ENCODE peak calls at places on chromosomes 1 and 21, in five cellular contexts. R, W, M, N and O are unnamed samples.

GRCh38 chr1:21639594-21640041 is 29.5 kb downstream of the RAP1GAP start:
- DNase-seq in R (peak), W (no peak), M (no peak), N (no peak), O (no peak)

GRCh38 chr1:53562256-53562982 is 103.2 kb downstream of the DMRTB1 start:
- DNase-seq in R (no peak), W (no peak), M (no peak), N (no peak), O (no peak)

GRCh38 chr1:25550155-25550506 is 6.7 kb downstream of the LDLRAP1 start:
- DNase-seq in R (peak), W (no peak), M (no peak), N (no peak), O (no peak)

GRCh38 chr1:68197891-68198290 is 34.4 kb downstream of the WLS start:
- DNase-seq in R (no peak), W (no peak), M (no peak), N (peak), O (no peak)

GRCh38 chr1:209805875-209806760 is at the start of gene IRF6:
- DNase-seq in R (peak), W (peak), M (peak), N (peak), O (no peak)

GRCh38 chr1:107652976-107653375 is 312.0 kb downstream of the VAV3 start:
- DNase-seq in R (no peak), W (no peak), M (no peak), N (no peak), O (no peak)

GRCh38 chr1:112251766-112252506 is 144.1 kb upstream of the CTTNBP2NL start:
- DNase-seq in R (no peak), W (no peak), M (no peak), N (peak), O (no peak)

GRCh38 chr1:15622707-15623373 is 5.6 kb downstream of the DDI2 start:
- DNase-seq in R (peak), W (no peak), M (no peak), N (no peak), O (no peak)

GRCh38 chr21:42063206-42063577 is 7.9 kb upstream of the UMODL1 start:
- DNase-seq in R (no peak), W (no peak), M (no peak), N (no peak), O (peak)

GRCh38 chr1:236239186-236239585 is 42.6 kb downstream of the ERO1B start:
- DNase-seq in R (no peak), W (no peak), M (no peak), N (no peak), O (no peak)

GRCh38 chr1:10888289-10888688 is 91.8 kb upstream of the CASZ1 start:
- DNase-seq in R (no peak), W (no peak), M (peak), N (no peak), O (no peak)

GRCh38 chr1:23578311-23578996 is 19.2 kb upstream of the ID3 start:
- DNase-seq in R (no peak), W (no peak), M (no peak), N (no peak), O (no peak)

GRCh38 chr1:108559215-108560142 is at the start of gene EEIG2:
- DNase-seq in R (peak), W (peak), M (peak), N (peak), O (peak)

GRCh38 chr1:68347415-68347814 is 102.3 kb downstream of the RPE65 start:
- DNase-seq in R (no peak), W (no peak), M (no peak), N (no peak), O (peak)

GRCh38 chr1:223022641-223023473 is 120.2 kb downstream of the TLR5 start:
- DNase-seq in R (no peak), W (peak), M (no peak), N (no peak), O (no peak)

GRCh38 chr1:86866665-86867064 is 47.3 kb downstream of the SELENOF start:
- DNase-seq in R (no peak), W (no peak), M (no peak), N (no peak), O (no peak)

GRCh38 chr1:47919113-47919833 is 77.9 kb downstream of the TRABD2B start:
- DNase-seq in R (no peak), W (no peak), M (no peak), N (no peak), O (no peak)

GRCh38 chr1:36136535-36136934 is 11.5 kb upstream of the COL8A2 start:
- DNase-seq in R (no peak), W (no peak), M (no peak), N (no peak), O (no peak)

GRCh38 chr1:200880212-200880611 is 7.4 kb downstream of the GPR25 start:
- DNase-seq in R (peak), W (no peak), M (peak), N (no peak), O (peak)

GRCh38 chr1:158002630-158003408 is 9.4 kb downstream of the KIRREL1 start:
- DNase-seq in R (no peak), W (no peak), M (no peak), N (no peak), O (no peak)

GRCh38 chr1:153547560-153548551 is 1.2 kb downstream of the S100A3 start:
- DNase-seq in R (no peak), W (no peak), M (no peak), N (no peak), O (no peak)

GRCh38 chr1:156122519-156123355 is 8.2 kb downstream of the LMNA start:
- DNase-seq in R (peak), W (no peak), M (no peak), N (no peak), O (no peak)

GRCh38 chr1:33327587-33328325 is 6.9 kb upstream of the A3GALT2 start:
- DNase-seq in R (no peak), W (no peak), M (no peak), N (no peak), O (no peak)

GRCh38 chr1:15820478-15820877 is 13.0 kb upstream of the UQCRHL start:
- DNase-seq in R (no peak), W (no peak), M (no peak), N (no peak), O (no peak)

GRCh38 chr1:230568676-230569075 is 73.6 kb upstream of the COG2 start:
- DNase-seq in R (no peak), W (no peak), M (no peak), N (no peak), O (no peak)

GRCh38 chr1:54325705-54326461 is 80.3 kb downstream of the SSBP3 start:
- DNase-seq in R (no peak), W (peak), M (no peak), N (no peak), O (no peak)

GRCh38 chr1:229069176-229069575 is 201.7 kb upstream of the RAB4A start:
- DNase-seq in R (no peak), W (no peak), M (no peak), N (no peak), O (no peak)

GRCh38 chr1:201750934-201751333 is 78.0 kb upstream of the IPO9 start:
- DNase-seq in R (no peak), W (no peak), M (no peak), N (no peak), O (no peak)

GRCh38 chr1:35490250-35490649 is 67.0 kb downstream of the KIAA0319L start:
- DNase-seq in R (no peak), W (no peak), M (no peak), N (no peak), O (no peak)

GRCh38 chr1:15843826-15844572 is 3.5 kb upstream of the SPEN start:
- DNase-seq in R (no peak), W (no peak), M (no peak), N (no peak), O (no peak)

GRCh38 chr1:24901791-24902470 is 28.1 kb downstream of the RUNX3 start:
- DNase-seq in R (no peak), W (no peak), M (no peak), N (no peak), O (no peak)

GRCh38 chr21:35719105-35719504 is 341.2 kb downstream of the SETD4 start:
- DNase-seq in R (no peak), W (no peak), M (no peak), N (no peak), O (no peak)

GRCh38 chr1:115099693-115100050 is 10.4 kb upstream of the TSPAN2 start:
- DNase-seq in R (no peak), W (no peak), M (no peak), N (no peak), O (no peak)

GRCh38 chr1:184626076-184627011 is 128.3 kb downstream of the EDEM3 start:
- DNase-seq in R (no peak), W (no peak), M (no peak), N (no peak), O (no peak)

GRCh38 chr21:26837539-26837938 is 7.7 kb downstream of the ADAMTS1 start:
- DNase-seq in R (no peak), W (no peak), M (no peak), N (no peak), O (no peak)

GRCh38 chr21:17738171-17738953 is 80.8 kb downstream of the C21orf91 start:
- DNase-seq in R (no peak), W (no peak), M (no peak), N (no peak), O (no peak)

GRCh38 chr1:17010601-17011438 is 908 bp downstream of the ATP13A2 start:
- DNase-seq in R (no peak), W (no peak), M (no peak), N (no peak), O (no peak)

DNA sequence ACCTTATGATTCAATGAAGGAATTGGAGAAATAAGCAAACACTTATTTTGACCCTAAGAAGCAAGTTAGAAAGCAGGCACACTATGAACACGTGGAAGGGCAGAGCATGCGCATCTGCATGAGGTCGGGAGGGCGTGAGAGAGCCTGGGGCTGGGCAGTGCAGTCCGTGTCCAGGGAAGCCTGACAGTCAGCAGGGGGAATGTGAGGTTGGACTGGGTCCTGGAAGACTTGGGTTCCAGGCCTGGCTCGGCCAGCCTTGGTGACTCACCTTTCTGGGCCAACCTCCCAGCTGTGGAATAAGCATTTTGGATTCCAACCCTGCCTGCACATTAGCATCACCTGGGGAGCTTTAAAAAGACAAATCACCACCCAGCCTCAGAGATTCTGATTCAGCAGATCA is 26.6 kb upstream of the LMX1A start:
- DNase-seq in R (no peak), W (no peak), M (no peak), N (no peak), O (no peak)
- TF ChIP-seq SP1 in R (no peak), W (no peak), M (no peak), N (no peak), O (no peak)

GRCh38 chr1:217343907-217344306 is 287.0 kb downstream of the GPATCH2 start:
- DNase-seq in R (no peak), W (no peak), M (peak), N (no peak), O (no peak)
- TF ChIP-seq SP1 in R (no peak), W (no peak), M (no peak), N (no peak), O (no peak)

GRCh38 chr1:192167941-192168685 is 9.9 kb downstream of the RGS18 start:
- DNase-seq in R (no peak), W (no peak), M (no peak), N (no peak), O (no peak)
- TF ChIP-seq SP1 in R (no peak), W (no peak), M (no peak), N (no peak), O (no peak)

DNA sequence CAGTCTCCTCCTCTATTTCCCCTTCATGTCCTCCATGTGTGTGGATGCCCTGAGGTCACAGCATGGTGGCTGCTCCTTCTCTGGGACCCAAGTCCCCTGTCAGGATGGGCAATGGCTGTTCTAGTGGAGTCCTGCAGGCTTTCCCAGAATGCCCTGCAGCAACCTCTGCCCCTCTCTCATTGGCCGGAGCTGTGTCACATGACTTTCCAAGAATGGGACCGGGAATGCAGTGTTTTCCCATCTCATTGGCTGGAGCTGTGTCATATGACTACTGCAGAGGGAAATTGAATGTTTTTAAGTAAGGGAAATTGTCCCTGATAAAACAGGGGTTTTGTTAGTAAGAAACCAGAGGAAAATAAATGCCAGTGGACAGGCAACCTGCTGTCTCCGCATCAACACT is 365.9 kb downstream of the PTPRU start:
- DNase-seq in R (no peak), W (no peak), M (no peak), N (no peak), O (no peak)
- TF ChIP-seq SP1 in R (no peak), W (no peak), M (no peak), N (no peak), O (no peak)

GRCh38 chr1:32239335-32239734 is 7.7 kb upstream of the FAM167B start:
- DNase-seq in R (no peak), W (no peak), M (no peak), N (no peak), O (no peak)

GRCh38 chr1:32242341-32242851 is 4.6 kb upstream of the FAM167B start:
- DNase-seq in R (no peak), W (no peak), M (no peak), N (no peak), O (no peak)

GRCh38 chr1:32239790-32240139 is 7.3 kb upstream of the FAM167B start:
- DNase-seq in R (no peak), W (no peak), M (no peak), N (no peak), O (no peak)

GRCh38 chr1:32240140-32240951 is 6.7 kb upstream of the FAM167B start:
- DNase-seq in R (no peak), W (no peak), M (peak), N (peak), O (no peak)

DNA sequence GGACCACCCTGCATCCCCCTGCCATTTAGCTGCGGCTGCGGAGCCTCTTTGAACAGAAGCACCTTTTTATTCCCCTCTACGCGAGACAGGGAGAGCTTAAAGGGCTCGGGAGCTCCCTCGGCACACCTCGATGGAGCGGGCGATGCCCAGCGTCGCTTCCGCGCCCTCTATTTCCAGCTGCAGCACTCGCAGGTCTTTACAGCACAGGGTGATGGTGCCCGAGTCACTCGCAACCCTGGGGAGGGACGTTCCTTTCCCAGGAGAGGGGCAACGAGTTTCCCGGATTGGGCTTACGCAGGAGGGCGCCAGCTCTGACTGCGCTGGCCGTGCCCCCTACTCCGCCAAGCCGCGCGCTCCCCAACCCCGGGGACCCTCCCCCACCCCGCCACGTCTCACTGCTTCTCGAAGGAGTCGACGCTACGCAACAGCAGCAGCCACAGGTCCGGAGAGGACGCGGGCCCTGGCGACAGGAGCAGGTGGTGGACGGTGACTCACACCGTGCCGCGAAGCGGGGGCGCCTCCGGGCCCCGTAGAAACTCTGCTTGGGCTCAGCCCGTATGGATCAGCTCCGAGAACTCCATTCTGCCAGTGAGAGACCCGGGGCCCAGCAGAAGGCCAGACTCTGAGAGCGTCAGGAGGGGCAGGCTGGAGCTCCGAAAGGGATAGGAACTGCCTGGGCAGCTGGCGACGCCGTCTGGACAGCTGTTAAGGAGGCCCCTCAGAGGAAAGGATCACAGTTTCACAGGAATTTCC is 5.8 kb upstream of the FAM167B start:
- DNase-seq in R (peak), W (no peak), M (peak), N (no peak), O (no peak)
- TF ChIP-seq SP1 in R (no peak), W (no peak), M (no peak), N (no peak), O (no peak)

GRCh38 chr21:39648879-39649278 is 36.1 kb downstream of the B3GALT5 start:
- DNase-seq in R (no peak), W (no peak), M (no peak), N (no peak), O (no peak)

GRCh38 chr21:39649526-39649925 is 36.8 kb downstream of the B3GALT5 start:
- DNase-seq in R (no peak), W (no peak), M (no peak), N (no peak), O (no peak)

GRCh38 chr21:39650801-39651200 is 38.1 kb downstream of the B3GALT5 start:
- DNase-seq in R (no peak), W (no peak), M (no peak), N (no peak), O (no peak)

GRCh38 chr21:39650306-39650705 is 37.6 kb downstream of the B3GALT5 start:
- DNase-seq in R (no peak), W (no peak), M (no peak), N (no peak), O (no peak)

GRCh38 chr21:39651206-39651605 is 38.5 kb downstream of the B3GALT5 start:
- DNase-seq in R (no peak), W (no peak), M (no peak), N (no peak), O (no peak)
- TF ChIP-seq SP1 in R (no peak), W (no peak), M (no peak), N (no peak), O (no peak)

GRCh38 chr1:94730450-94730849 is 89.7 kb upstream of the SLC44A3 start:
- DNase-seq in R (no peak), W (no peak), M (no peak), N (no peak), O (no peak)
- TF ChIP-seq SP1 in R (no peak), W (no peak), M (no peak), N (no peak), O (no peak)

DNA sequence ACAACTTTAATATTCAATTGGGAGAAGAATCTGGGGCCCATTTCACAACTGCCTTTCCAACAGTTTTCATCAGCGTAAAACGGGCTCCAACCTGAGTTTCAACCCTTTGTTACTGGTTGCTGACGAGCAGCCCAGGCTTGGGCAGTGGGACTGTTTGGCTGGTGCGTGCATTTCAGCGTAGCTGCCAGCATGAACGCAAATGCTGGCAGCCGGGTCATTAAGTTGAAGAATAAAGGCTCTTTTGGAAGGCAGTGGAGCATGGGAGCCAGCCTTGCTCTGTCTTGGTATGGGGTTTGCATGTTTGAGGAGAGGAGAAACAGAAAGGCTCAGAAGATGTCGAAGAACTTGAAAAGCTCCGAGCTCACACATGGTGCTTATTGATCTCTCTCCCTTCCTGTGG is 40.7 kb downstream of the WDR3 start:
- DNase-seq in R (no peak), W (no peak), M (no peak), N (no peak), O (no peak)
- TF ChIP-seq SP1 in R (no peak), W (no peak), M (no peak), N (no peak), O (no peak)

DNA sequence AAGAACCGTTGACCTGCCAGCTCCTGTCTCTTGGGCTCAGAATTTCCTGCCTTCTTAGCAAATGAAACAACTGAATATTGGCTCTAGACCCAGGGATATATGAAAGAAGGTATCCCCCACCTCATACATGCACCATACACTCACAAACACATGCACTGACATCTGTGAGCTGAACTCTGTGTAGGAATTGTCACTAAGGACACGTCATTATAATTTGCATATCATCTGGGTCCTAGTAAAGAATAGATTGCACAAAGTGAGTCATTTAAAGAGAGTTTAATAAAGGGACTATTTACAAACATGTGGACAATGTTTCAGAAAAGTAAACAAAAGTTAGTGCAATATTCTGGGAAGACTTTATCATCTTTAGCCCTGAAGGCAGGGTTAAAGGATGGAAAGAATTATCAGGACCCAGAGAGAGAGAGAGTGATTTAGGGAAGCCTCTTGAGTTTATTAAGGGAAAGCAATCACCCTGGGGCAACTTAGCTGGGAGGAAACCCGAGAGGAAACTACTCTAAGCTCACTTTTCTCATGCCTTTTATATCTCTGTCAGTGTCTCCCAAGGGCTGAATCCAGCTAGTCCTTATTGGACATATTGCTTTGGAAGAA is 74.1 kb upstream of the PLA2G4A start:
- DNase-seq in R (no peak), W (no peak), M (no peak), N (no peak), O (no peak)
- TF ChIP-seq SP1 in R (no peak), W (no peak), M (no peak), N (no peak), O (no peak)

GRCh38 chr1:207981976-207982375 is 71.1 kb upstream of the CD34 start:
- DNase-seq in R (peak), W (peak), M (peak), N (peak), O (no peak)
- TF ChIP-seq SP1 in R (no peak), W (no peak), M (no peak), N (no peak), O (no peak)